ENCODE peak calls at places on chromosomes 1 and 21, in seven cellular contexts. D is mesenchymal stem cell, S is neuronal stem cell, J is H1, K is IMR-90, N is H9, Q is mesendoderm. V is an unnamed sample.

GRCh38 chr1:152013664-152014237 is 20.1 kb upstream of the S100A10 start:
- DNase-seq in D (peak), S (no peak), J (peak), K (peak), N (peak), Q (peak), V (peak)

GRCh38 chr21:42724226-42724920 is 71.0 kb downstream of the PDE9A start:
- DNase-seq in D (peak), S (no peak), J (no peak), K (peak), N (no peak), Q (no peak), V (no peak)

GRCh38 chr1:40344597-40344996 is 27.5 kb upstream of the COL9A2 start:
- DNase-seq in D (peak), S (no peak), J (no peak), K (peak), N (no peak), Q (no peak), V (peak)

GRCh38 chr21:26115899-26116298 is 54.7 kb downstream of the APP start:
- DNase-seq in D (peak), S (no peak), J (no peak), K (peak), N (no peak), Q (no peak), V (no peak)

GRCh38 chr1:14712136-14712535 is 113.7 kb downstream of the KAZN start:
- DNase-seq in D (no peak), S (no peak), J (no peak), K (no peak), N (no peak), Q (no peak), V (no peak)

GRCh38 chr1:162279099-162279498 is 97.6 kb downstream of the SPATA46 start:
- DNase-seq in D (no peak), S (no peak), J (no peak), K (no peak), N (no peak), Q (no peak), V (no peak)

GRCh38 chr1:234702342-234703000 is 92.5 kb upstream of the IRF2BP2 start:
- DNase-seq in D (no peak), S (no peak), J (no peak), K (no peak), N (no peak), Q (no peak), V (no peak)

GRCh38 chr1:240468616-240469015 is 143.3 kb downstream of the GREM2 start:
- DNase-seq in D (no peak), S (no peak), J (no peak), K (peak), N (no peak), Q (no peak), V (no peak)

GRCh38 chr1:7290971-7291970 is 479.8 kb upstream of the VAMP3 start:
- DNase-seq in D (peak), S (no peak), J (peak), K (peak), N (no peak), Q (no peak), V (no peak)

GRCh38 chr21:32143222-32143939 is 135.5 kb downstream of the MIS18A start:
- DNase-seq in D (no peak), S (peak), J (peak), K (peak), N (peak), Q (no peak), V (no peak)

GRCh38 chr1:56545711-56546110 is 33.7 kb downstream of the PLPP3 start:
- DNase-seq in D (no peak), S (no peak), J (no peak), K (no peak), N (no peak), Q (no peak), V (peak)

GRCh38 chr21:30044447-30045064 is 104.8 kb upstream of the GRIK1 start:
- DNase-seq in D (peak), S (peak), J (peak), K (peak), N (no peak), Q (peak), V (peak)

GRCh38 chr21:38965241-38965640 is 159.5 kb downstream of the ETS2 start:
- DNase-seq in D (peak), S (no peak), J (no peak), K (peak), N (no peak), Q (no peak), V (peak)

GRCh38 chr1:198970919-198971318 is 332.1 kb downstream of the PTPRC start:
- DNase-seq in D (peak), S (no peak), J (no peak), K (peak), N (no peak), Q (no peak), V (no peak)

GRCh38 chr21:42212261-42212660 is 6.7 kb upstream of the ABCG1 start:
- DNase-seq in D (no peak), S (no peak), J (no peak), K (no peak), N (no peak), Q (peak), V (peak)

GRCh38 chr1:201108614-201109013 is 3.6 kb downstream of the CACNA1S start:
- DNase-seq in D (no peak), S (peak), J (no peak), K (no peak), N (no peak), Q (peak), V (no peak)

GRCh38 chr1:15849775-15850449 is 2.4 kb downstream of the SPEN start:
- DNase-seq in D (peak), S (peak), J (peak), K (peak), N (peak), Q (peak), V (peak)

GRCh38 chr1:157597959-157598667 is at the start of gene FCRL4:
- DNase-seq in D (no peak), S (no peak), J (no peak), K (no peak), N (no peak), Q (no peak), V (no peak)

GRCh38 chr1:12475947-12476346 is 142.1 kb downstream of the DHRS3 start:
- DNase-seq in D (peak), S (no peak), J (no peak), K (peak), N (no peak), Q (no peak), V (no peak)

GRCh38 chr1:178055093-178055492 is 38.8 kb upstream of the RASAL2 start:
- DNase-seq in D (no peak), S (no peak), J (peak), K (no peak), N (peak), Q (peak), V (no peak)

GRCh38 chr1:10646347-10646861 is 150.0 kb downstream of the CASZ1 start:
- DNase-seq in D (peak), S (no peak), J (no peak), K (peak), N (no peak), Q (peak), V (peak)

GRCh38 chr1:206690516-206690915 is 5.8 kb downstream of the MAPKAPK2 start:
- DNase-seq in D (no peak), S (no peak), J (no peak), K (no peak), N (no peak), Q (no peak), V (no peak)

GRCh38 chr1:203017061-203017460 is 9.2 kb upstream of the PPFIA4 start:
- DNase-seq in D (no peak), S (no peak), J (no peak), K (no peak), N (no peak), Q (no peak), V (no peak)

GRCh38 chr1:205182930-205183329 is 28.6 kb downstream of the DSTYK start:
- DNase-seq in D (peak), S (no peak), J (no peak), K (no peak), N (no peak), Q (no peak), V (peak)

GRCh38 chr1:33322870-33323585 is 2.1 kb upstream of the A3GALT2 start:
- DNase-seq in D (no peak), S (no peak), J (no peak), K (no peak), N (no peak), Q (no peak), V (no peak)

GRCh38 chr1:77347646-77348045 is 65.8 kb downstream of the AK5 start:
- DNase-seq in D (peak), S (no peak), J (no peak), K (peak), N (no peak), Q (peak), V (peak)

GRCh38 chr1:19582318-19582717 is 61.8 kb upstream of the NBL1 start:
- DNase-seq in D (no peak), S (peak), J (peak), K (no peak), N (peak), Q (peak), V (peak)

GRCh38 chr21:15112858-15113257 is 48.1 kb upstream of the NRIP1 start:
- DNase-seq in D (no peak), S (no peak), J (no peak), K (no peak), N (no peak), Q (no peak), V (no peak)

GRCh38 chr1:10210841-10211804 is 753 bp downstream of the KIF1B start:
- DNase-seq in D (peak), S (peak), J (peak), K (peak), N (peak), Q (peak), V (peak)

GRCh38 chr1:39262802-39263201 is 58.3 kb downstream of the MACF1 start:
- DNase-seq in D (peak), S (no peak), J (no peak), K (no peak), N (no peak), Q (no peak), V (no peak)

GRCh38 chr1:43546388-43547100 is 15.9 kb downstream of the PTPRF start:
- DNase-seq in D (no peak), S (no peak), J (no peak), K (no peak), N (no peak), Q (no peak), V (peak)

GRCh38 chr1:231803353-231803752 is 176.8 kb downstream of the DISC1 start:
- DNase-seq in D (peak), S (no peak), J (no peak), K (peak), N (no peak), Q (no peak), V (no peak)

GRCh38 chr1:190633488-190633887 is 155.8 kb upstream of the BRINP3 start:
- DNase-seq in D (no peak), S (peak), J (no peak), K (peak), N (no peak), Q (peak), V (no peak)

GRCh38 chr21:33993286-33994231 is 78.0 kb upstream of the ATP5PO start:
- DNase-seq in D (no peak), S (no peak), J (no peak), K (no peak), N (no peak), Q (no peak), V (no peak)

GRCh38 chr1:99407018-99407417 is 142.7 kb downstream of the PLPPR4 start:
- DNase-seq in D (no peak), S (no peak), J (no peak), K (no peak), N (no peak), Q (no peak), V (no peak)

GRCh38 chr21:42279341-42279871 is 35.8 kb downstream of the TFF3 start:
- DNase-seq in D (no peak), S (no peak), J (no peak), K (no peak), N (no peak), Q (no peak), V (no peak)

GRCh38 chr1:21294266-21295058 is 4.2 kb upstream of the ECE1 start:
- DNase-seq in D (peak), S (no peak), J (no peak), K (no peak), N (no peak), Q (no peak), V (peak)

GRCh38 chr1:182897696-182898095 is 55.3 kb downstream of the SHCBP1L start:
- DNase-seq in D (no peak), S (no peak), J (no peak), K (no peak), N (no peak), Q (no peak), V (no peak)
- H3K18ac ChIP-seq in D (no peak), S (no peak), J (no peak), K (no peak), N (no peak), Q (no peak), V (no peak)

GRCh38 chr1:165674599-165674998 is 23.8 kb downstream of the ALDH9A1 start:
- DNase-seq in D (no peak), S (no peak), J (no peak), K (no peak), N (no peak), Q (no peak), V (no peak)
- H3K18ac ChIP-seq in D (no peak), S (no peak), J (no peak), K (no peak), N (no peak), Q (no peak), V (no peak)

DNA sequence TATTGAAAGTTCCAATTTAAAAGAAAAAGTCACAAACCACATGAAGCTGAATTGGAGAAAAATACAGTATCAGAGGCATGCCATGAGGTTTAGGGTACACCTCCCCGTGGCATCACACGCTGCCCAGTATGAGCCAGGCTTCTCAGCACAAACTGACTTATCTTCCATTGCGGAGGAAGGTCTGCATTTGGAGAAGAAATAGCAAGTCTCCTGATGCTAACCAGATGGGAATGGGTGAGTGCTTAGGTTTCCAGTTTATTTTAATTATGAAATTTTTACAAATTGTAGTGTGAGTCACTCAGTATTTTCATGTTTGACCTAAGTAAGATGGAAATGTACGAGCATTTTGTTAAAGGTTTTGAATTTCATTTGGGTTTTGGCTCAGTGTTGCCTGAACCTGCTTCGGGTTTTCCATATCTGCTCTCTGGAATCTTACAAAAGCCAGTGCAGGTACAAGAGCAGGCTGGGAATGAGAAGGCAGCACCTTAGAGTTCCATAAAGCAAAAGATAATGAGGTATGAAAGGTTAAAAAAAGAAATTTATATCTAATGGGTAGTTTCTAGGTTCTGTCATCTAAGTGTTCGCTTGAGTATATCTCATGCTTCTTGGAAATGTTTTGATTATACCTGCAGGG is 213.8 kb downstream of the PATJ start:
- DNase-seq in D (no peak), S (no peak), J (no peak), K (no peak), N (no peak), Q (no peak), V (no peak)
- H3K18ac ChIP-seq in D (no peak), S (no peak), J (no peak), K (no peak), N (no peak), Q (no peak), V (no peak)

GRCh38 chr1:17545354-17545753 is 5.9 kb downstream of the ARHGEF10L start:
- DNase-seq in D (peak), S (no peak), J (no peak), K (peak), N (no peak), Q (no peak), V (no peak)
- H3K18ac ChIP-seq in D (peak), S (no peak), J (peak), K (peak), N (no peak), Q (no peak), V (no peak)